ENCODE peak calls at places on chromosomes 6 and 20, in nine cellular contexts. One of them, this sample, is unnamed.

GRCh38 chr6:111096246-111096645 is 8.9 kb downstream of the SLC16A10 start:
- DNase-seq in kidney tubule cell: peak
- DNase-seq in T-helper 1 cell: peak
- DNase-seq in RCC 7860: no peak
- DNase-seq in effector CD8-positive, alpha-beta T cell: peak
- DNase-seq in HCEC 1CT: no peak
- DNase-seq in NCI-H460: no peak
- DNase-seq in tibial nerve: no peak
- DNase-seq in activated effector memory CD4-positive, alpha-beta T cell treated with Interleukin-2 at 50 U/mL for 16 hours: peak
- DNase-seq in this sample: no peak

GRCh38 chr6:122308074-122308473 is 91.4 kb upstream of the HSF2 start:
- DNase-seq in kidney tubule cell: no peak
- DNase-seq in effector CD8-positive, alpha-beta T cell: no peak
- DNase-seq in HCEC 1CT: no peak
- DNase-seq in tibial nerve: no peak
- DNase-seq in NCI-H460: no peak
- DNase-seq in T-helper 1 cell: no peak
- DNase-seq in activated effector memory CD4-positive, alpha-beta T cell treated with Interleukin-2 at 50 U/mL for 16 hours: no peak
- DNase-seq in RCC 7860: no peak
- DNase-seq in this sample: no peak

GRCh38 chr6:153130515-153131036 is 506 bp downstream of the RGS17 start:
- DNase-seq in kidney tubule cell: peak
- DNase-seq in T-helper 1 cell: no peak
- DNase-seq in NCI-H460: no peak
- DNase-seq in activated effector memory CD4-positive, alpha-beta T cell treated with Interleukin-2 at 50 U/mL for 16 hours: no peak
- DNase-seq in effector CD8-positive, alpha-beta T cell: no peak
- DNase-seq in tibial nerve: no peak
- DNase-seq in RCC 7860: no peak
- DNase-seq in HCEC 1CT: no peak
- DNase-seq in this sample: no peak

GRCh38 chr6:87705070-87705691 is 3.1 kb upstream of the AKIRIN2 start:
- DNase-seq in NCI-H460: no peak
- DNase-seq in kidney tubule cell: peak
- DNase-seq in activated effector memory CD4-positive, alpha-beta T cell treated with Interleukin-2 at 50 U/mL for 16 hours: no peak
- DNase-seq in effector CD8-positive, alpha-beta T cell: no peak
- DNase-seq in T-helper 1 cell: no peak
- DNase-seq in tibial nerve: no peak
- DNase-seq in RCC 7860: peak
- DNase-seq in HCEC 1CT: peak
- DNase-seq in this sample: peak

GRCh38 chr6:140541288-140541687 is 1166.8 kb upstream of the CITED2 start:
- DNase-seq in NCI-H460: no peak
- DNase-seq in tibial nerve: no peak
- DNase-seq in HCEC 1CT: no peak
- DNase-seq in activated effector memory CD4-positive, alpha-beta T cell treated with Interleukin-2 at 50 U/mL for 16 hours: no peak
- DNase-seq in kidney tubule cell: no peak
- DNase-seq in RCC 7860: no peak
- DNase-seq in T-helper 1 cell: no peak
- DNase-seq in effector CD8-positive, alpha-beta T cell: no peak
- DNase-seq in this sample: no peak

GRCh38 chr6:5339757-5340156 is 78.4 kb downstream of the FARS2 start:
- DNase-seq in kidney tubule cell: no peak
- DNase-seq in activated effector memory CD4-positive, alpha-beta T cell treated with Interleukin-2 at 50 U/mL for 16 hours: no peak
- DNase-seq in NCI-H460: no peak
- DNase-seq in tibial nerve: no peak
- DNase-seq in T-helper 1 cell: no peak
- DNase-seq in RCC 7860: no peak
- DNase-seq in HCEC 1CT: no peak
- DNase-seq in effector CD8-positive, alpha-beta T cell: no peak
- DNase-seq in this sample: no peak

GRCh38 chr6:44858998-44859397 is 469.1 kb upstream of the RUNX2 start:
- DNase-seq in NCI-H460: no peak
- DNase-seq in effector CD8-positive, alpha-beta T cell: no peak
- DNase-seq in kidney tubule cell: no peak
- DNase-seq in HCEC 1CT: no peak
- DNase-seq in activated effector memory CD4-positive, alpha-beta T cell treated with Interleukin-2 at 50 U/mL for 16 hours: no peak
- DNase-seq in tibial nerve: no peak
- DNase-seq in T-helper 1 cell: no peak
- DNase-seq in RCC 7860: no peak
- DNase-seq in this sample: no peak

GRCh38 chr20:8953300-8953699 is 115.6 kb upstream of the PLCB4 start:
- DNase-seq in T-helper 1 cell: no peak
- DNase-seq in effector CD8-positive, alpha-beta T cell: no peak
- DNase-seq in kidney tubule cell: no peak
- DNase-seq in HCEC 1CT: no peak
- DNase-seq in tibial nerve: no peak
- DNase-seq in RCC 7860: no peak
- DNase-seq in NCI-H460: no peak
- DNase-seq in activated effector memory CD4-positive, alpha-beta T cell treated with Interleukin-2 at 50 U/mL for 16 hours: no peak
- DNase-seq in this sample: no peak

GRCh38 chr6:217048-217659 is 75.1 kb upstream of the DUSP22 start:
- DNase-seq in RCC 7860: no peak
- DNase-seq in HCEC 1CT: no peak
- DNase-seq in T-helper 1 cell: no peak
- DNase-seq in tibial nerve: no peak
- DNase-seq in activated effector memory CD4-positive, alpha-beta T cell treated with Interleukin-2 at 50 U/mL for 16 hours: no peak
- DNase-seq in NCI-H460: no peak
- DNase-seq in kidney tubule cell: no peak
- DNase-seq in effector CD8-positive, alpha-beta T cell: peak
- DNase-seq in this sample: no peak

GRCh38 chr20:15643713-15644112 is 929.5 kb downstream of the KIF16B start:
- DNase-seq in NCI-H460: no peak
- DNase-seq in HCEC 1CT: no peak
- DNase-seq in kidney tubule cell: no peak
- DNase-seq in RCC 7860: no peak
- DNase-seq in T-helper 1 cell: no peak
- DNase-seq in activated effector memory CD4-positive, alpha-beta T cell treated with Interleukin-2 at 50 U/mL for 16 hours: no peak
- DNase-seq in effector CD8-positive, alpha-beta T cell: no peak
- DNase-seq in tibial nerve: no peak
- DNase-seq in this sample: peak

GRCh38 chr6:37809144-37809543 is 10.4 kb upstream of the ZFAND3 start:
- DNase-seq in T-helper 1 cell: no peak
- DNase-seq in RCC 7860: no peak
- DNase-seq in HCEC 1CT: no peak
- DNase-seq in kidney tubule cell: peak
- DNase-seq in activated effector memory CD4-positive, alpha-beta T cell treated with Interleukin-2 at 50 U/mL for 16 hours: no peak
- DNase-seq in tibial nerve: peak
- DNase-seq in effector CD8-positive, alpha-beta T cell: no peak
- DNase-seq in NCI-H460: no peak
- DNase-seq in this sample: no peak

GRCh38 chr6:39685486-39685826 is 39.8 kb downstream of the KIF6 start:
- DNase-seq in effector CD8-positive, alpha-beta T cell: no peak
- DNase-seq in activated effector memory CD4-positive, alpha-beta T cell treated with Interleukin-2 at 50 U/mL for 16 hours: no peak
- DNase-seq in kidney tubule cell: no peak
- DNase-seq in RCC 7860: no peak
- DNase-seq in NCI-H460: no peak
- DNase-seq in HCEC 1CT: no peak
- DNase-seq in T-helper 1 cell: no peak
- DNase-seq in tibial nerve: no peak
- DNase-seq in this sample: no peak

GRCh38 chr6:79374308-79374707 is 139.8 kb upstream of the HMGN3 start:
- DNase-seq in NCI-H460: no peak
- DNase-seq in effector CD8-positive, alpha-beta T cell: no peak
- DNase-seq in activated effector memory CD4-positive, alpha-beta T cell treated with Interleukin-2 at 50 U/mL for 16 hours: no peak
- DNase-seq in tibial nerve: no peak
- DNase-seq in kidney tubule cell: no peak
- DNase-seq in RCC 7860: no peak
- DNase-seq in HCEC 1CT: no peak
- DNase-seq in T-helper 1 cell: no peak
- DNase-seq in this sample: no peak

GRCh38 chr6:144343736-144344428 is 58.7 kb downstream of the UTRN start:
- DNase-seq in NCI-H460: no peak
- DNase-seq in T-helper 1 cell: peak
- DNase-seq in kidney tubule cell: no peak
- DNase-seq in RCC 7860: no peak
- DNase-seq in activated effector memory CD4-positive, alpha-beta T cell treated with Interleukin-2 at 50 U/mL for 16 hours: no peak
- DNase-seq in tibial nerve: no peak
- DNase-seq in HCEC 1CT: no peak
- DNase-seq in effector CD8-positive, alpha-beta T cell: peak
- DNase-seq in this sample: no peak

GRCh38 chr6:56079761-56080540 is 167.4 kb downstream of the COL21A1 start:
- DNase-seq in HCEC 1CT: no peak
- DNase-seq in RCC 7860: peak
- DNase-seq in tibial nerve: no peak
- DNase-seq in T-helper 1 cell: no peak
- DNase-seq in NCI-H460: no peak
- DNase-seq in kidney tubule cell: peak
- DNase-seq in activated effector memory CD4-positive, alpha-beta T cell treated with Interleukin-2 at 50 U/mL for 16 hours: no peak
- DNase-seq in effector CD8-positive, alpha-beta T cell: no peak
- DNase-seq in this sample: no peak

GRCh38 chr6:118668761-118669411 is 17.5 kb upstream of the CEP85L start:
- DNase-seq in tibial nerve: no peak
- DNase-seq in RCC 7860: no peak
- DNase-seq in activated effector memory CD4-positive, alpha-beta T cell treated with Interleukin-2 at 50 U/mL for 16 hours: no peak
- DNase-seq in T-helper 1 cell: no peak
- DNase-seq in HCEC 1CT: peak
- DNase-seq in kidney tubule cell: peak
- DNase-seq in effector CD8-positive, alpha-beta T cell: no peak
- DNase-seq in NCI-H460: no peak
- DNase-seq in this sample: no peak

GRCh38 chr6:48067148-48067709 is 43.8 kb downstream of the PTCHD4 start:
- DNase-seq in RCC 7860: no peak
- DNase-seq in kidney tubule cell: no peak
- DNase-seq in effector CD8-positive, alpha-beta T cell: no peak
- DNase-seq in T-helper 1 cell: no peak
- DNase-seq in activated effector memory CD4-positive, alpha-beta T cell treated with Interleukin-2 at 50 U/mL for 16 hours: no peak
- DNase-seq in tibial nerve: no peak
- DNase-seq in NCI-H460: no peak
- DNase-seq in HCEC 1CT: no peak
- DNase-seq in this sample: no peak

GRCh38 chr20:56171087-56172012 is 77.2 kb upstream of the MC3R start:
- DNase-seq in tibial nerve: no peak
- DNase-seq in HCEC 1CT: no peak
- DNase-seq in effector CD8-positive, alpha-beta T cell: no peak
- DNase-seq in activated effector memory CD4-positive, alpha-beta T cell treated with Interleukin-2 at 50 U/mL for 16 hours: no peak
- DNase-seq in kidney tubule cell: peak
- DNase-seq in T-helper 1 cell: no peak
- DNase-seq in RCC 7860: no peak
- DNase-seq in NCI-H460: peak
- DNase-seq in this sample: peak

GRCh38 chr20:30168025-30168799 is 1089.3 kb upstream of the DEFB115 start:
- DNase-seq in NCI-H460: no peak
- DNase-seq in T-helper 1 cell: peak
- DNase-seq in kidney tubule cell: no peak
- DNase-seq in tibial nerve: no peak
- DNase-seq in HCEC 1CT: no peak
- DNase-seq in activated effector memory CD4-positive, alpha-beta T cell treated with Interleukin-2 at 50 U/mL for 16 hours: no peak
- DNase-seq in effector CD8-positive, alpha-beta T cell: peak
- DNase-seq in RCC 7860: no peak
- DNase-seq in this sample: no peak

GRCh38 chr6:163941471-163941980 is 527.0 kb downstream of the QKI start:
- DNase-seq in effector CD8-positive, alpha-beta T cell: no peak
- DNase-seq in NCI-H460: no peak
- DNase-seq in tibial nerve: no peak
- DNase-seq in kidney tubule cell: no peak
- DNase-seq in T-helper 1 cell: no peak
- DNase-seq in activated effector memory CD4-positive, alpha-beta T cell treated with Interleukin-2 at 50 U/mL for 16 hours: no peak
- DNase-seq in HCEC 1CT: no peak
- DNase-seq in RCC 7860: no peak
- DNase-seq in this sample: no peak

GRCh38 chr20:13684566-13685222 is 46.0 kb upstream of the TASP1 start:
- DNase-seq in NCI-H460: no peak
- DNase-seq in RCC 7860: no peak
- DNase-seq in effector CD8-positive, alpha-beta T cell: no peak
- DNase-seq in activated effector memory CD4-positive, alpha-beta T cell treated with Interleukin-2 at 50 U/mL for 16 hours: no peak
- DNase-seq in T-helper 1 cell: no peak
- DNase-seq in kidney tubule cell: no peak
- DNase-seq in tibial nerve: no peak
- DNase-seq in HCEC 1CT: no peak
- DNase-seq in this sample: no peak

GRCh38 chr6:22821664-22822320 is 252.4 kb downstream of the HDGFL1 start:
- DNase-seq in NCI-H460: no peak
- DNase-seq in tibial nerve: no peak
- DNase-seq in T-helper 1 cell: no peak
- DNase-seq in RCC 7860: no peak
- DNase-seq in effector CD8-positive, alpha-beta T cell: no peak
- DNase-seq in kidney tubule cell: no peak
- DNase-seq in activated effector memory CD4-positive, alpha-beta T cell treated with Interleukin-2 at 50 U/mL for 16 hours: no peak
- DNase-seq in HCEC 1CT: peak
- DNase-seq in this sample: no peak